ENCODE peak calls at places on chromosomes 5 and 9, in ten cellular contexts. One of them, this sample, is unnamed.

GRCh38 chr5:109327572-109327971 is 82.2 kb downstream of the PJA2 start:
- DNase-seq in H7: no peak
- DNase-seq in A172: no peak
- DNase-seq in GM04504: no peak
- DNase-seq in C1 segment of cervical spinal cord: no peak
- DNase-seq in activated CD4-positive, alpha-beta T cell treated with anti-CD3 and anti-CD28 coated beads, Interleukin-2, amount 50 U/mL, for 1 hour: no peak
- DNase-seq in A549: no peak
- DNase-seq in T-helper 1 cell: no peak
- DNase-seq in DMS153: no peak
- DNase-seq in Karpas-422: no peak
- DNase-seq in this sample: no peak

GRCh38 chr9:122944960-122945888 is 4.4 kb downstream of the RABGAP1 start:
- DNase-seq in H7: no peak
- DNase-seq in A172: no peak
- DNase-seq in GM04504: no peak
- DNase-seq in C1 segment of cervical spinal cord: no peak
- DNase-seq in activated CD4-positive, alpha-beta T cell treated with anti-CD3 and anti-CD28 coated beads, Interleukin-2, amount 50 U/mL, for 1 hour: no peak
- DNase-seq in A549: no peak
- DNase-seq in T-helper 1 cell: no peak
- DNase-seq in DMS153: no peak
- DNase-seq in Karpas-422: no peak
- DNase-seq in this sample: no peak

GRCh38 chr9:107749787-107750444 is 260.3 kb upstream of the KLF4 start:
- DNase-seq in H7: peak; percentile 34
- DNase-seq in A172: peak; percentile 96
- DNase-seq in GM04504: peak; percentile 93
- DNase-seq in C1 segment of cervical spinal cord: peak; percentile 42
- DNase-seq in activated CD4-positive, alpha-beta T cell treated with anti-CD3 and anti-CD28 coated beads, Interleukin-2, amount 50 U/mL, for 1 hour: peak; percentile 0
- DNase-seq in A549: peak; percentile 56
- DNase-seq in T-helper 1 cell: no peak
- DNase-seq in DMS153: peak; percentile 79
- DNase-seq in Karpas-422: no peak
- DNase-seq in this sample: peak; percentile 69

GRCh38 chr5:147685991-147686390 is 96.5 kb downstream of the JAKMIP2 start:
- DNase-seq in H7: no peak
- DNase-seq in A172: peak; percentile 38
- DNase-seq in GM04504: no peak
- DNase-seq in C1 segment of cervical spinal cord: no peak
- DNase-seq in activated CD4-positive, alpha-beta T cell treated with anti-CD3 and anti-CD28 coated beads, Interleukin-2, amount 50 U/mL, for 1 hour: no peak
- DNase-seq in A549: no peak
- DNase-seq in T-helper 1 cell: no peak
- DNase-seq in DMS153: no peak
- DNase-seq in Karpas-422: no peak
- DNase-seq in this sample: no peak

GRCh38 chr5:38725419-38725865 is 120.4 kb upstream of the OSMR start:
- DNase-seq in H7: peak; percentile 39
- DNase-seq in A172: no peak
- DNase-seq in GM04504: no peak
- DNase-seq in C1 segment of cervical spinal cord: peak; percentile 46
- DNase-seq in activated CD4-positive, alpha-beta T cell treated with anti-CD3 and anti-CD28 coated beads, Interleukin-2, amount 50 U/mL, for 1 hour: no peak
- DNase-seq in A549: no peak
- DNase-seq in T-helper 1 cell: no peak
- DNase-seq in DMS153: no peak
- DNase-seq in Karpas-422: no peak
- DNase-seq in this sample: no peak

GRCh38 chr5:148828461-148829247 is 2.2 kb downstream of the ADRB2 start:
- DNase-seq in H7: no peak
- DNase-seq in A172: no peak
- DNase-seq in GM04504: no peak
- DNase-seq in C1 segment of cervical spinal cord: no peak
- DNase-seq in activated CD4-positive, alpha-beta T cell treated with anti-CD3 and anti-CD28 coated beads, Interleukin-2, amount 50 U/mL, for 1 hour: no peak
- DNase-seq in A549: no peak
- DNase-seq in T-helper 1 cell: no peak
- DNase-seq in DMS153: no peak
- DNase-seq in Karpas-422: peak; percentile 76
- DNase-seq in this sample: no peak

GRCh38 chr5:18553269-18553668 is 919.0 kb downstream of the TAF11L14 start:
- DNase-seq in H7: no peak
- DNase-seq in A172: peak; percentile 92
- DNase-seq in GM04504: no peak
- DNase-seq in C1 segment of cervical spinal cord: no peak
- DNase-seq in activated CD4-positive, alpha-beta T cell treated with anti-CD3 and anti-CD28 coated beads, Interleukin-2, amount 50 U/mL, for 1 hour: no peak
- DNase-seq in A549: peak; percentile 6
- DNase-seq in T-helper 1 cell: no peak
- DNase-seq in DMS153: no peak
- DNase-seq in Karpas-422: no peak
- DNase-seq in this sample: no peak

GRCh38 chr5:150511641-150512367 is 3.9 kb downstream of the NDST1 start:
- DNase-seq in H7: peak; percentile 80
- DNase-seq in A172: peak; percentile 92
- DNase-seq in GM04504: peak; percentile 85
- DNase-seq in C1 segment of cervical spinal cord: no peak
- DNase-seq in activated CD4-positive, alpha-beta T cell treated with anti-CD3 and anti-CD28 coated beads, Interleukin-2, amount 50 U/mL, for 1 hour: no peak
- DNase-seq in A549: peak; percentile 58
- DNase-seq in T-helper 1 cell: no peak
- DNase-seq in DMS153: no peak
- DNase-seq in Karpas-422: no peak
- DNase-seq in this sample: peak; percentile 62

GRCh38 chr5:163379298-163380155 is 57.9 kb upstream of the CCNG1 start:
- DNase-seq in H7: no peak
- DNase-seq in A172: peak; percentile 88
- DNase-seq in GM04504: peak; percentile 5
- DNase-seq in C1 segment of cervical spinal cord: no peak
- DNase-seq in activated CD4-positive, alpha-beta T cell treated with anti-CD3 and anti-CD28 coated beads, Interleukin-2, amount 50 U/mL, for 1 hour: no peak
- DNase-seq in A549: peak; percentile 56
- DNase-seq in T-helper 1 cell: no peak
- DNase-seq in DMS153: no peak
- DNase-seq in Karpas-422: no peak
- DNase-seq in this sample: no peak

GRCh38 chr9:80885894-80886293 is 803.5 kb downstream of the TLE1 start:
- DNase-seq in H7: no peak
- DNase-seq in A172: no peak
- DNase-seq in GM04504: no peak
- DNase-seq in C1 segment of cervical spinal cord: no peak
- DNase-seq in activated CD4-positive, alpha-beta T cell treated with anti-CD3 and anti-CD28 coated beads, Interleukin-2, amount 50 U/mL, for 1 hour: no peak
- DNase-seq in A549: no peak
- DNase-seq in T-helper 1 cell: no peak
- DNase-seq in DMS153: no peak
- DNase-seq in Karpas-422: no peak
- DNase-seq in this sample: peak; percentile 52

GRCh38 chr9:114889802-114890224 is 40.6 kb downstream of the TNFSF8 start:
- DNase-seq in H7: no peak
- DNase-seq in A172: peak; percentile 38
- DNase-seq in GM04504: no peak
- DNase-seq in C1 segment of cervical spinal cord: no peak
- DNase-seq in activated CD4-positive, alpha-beta T cell treated with anti-CD3 and anti-CD28 coated beads, Interleukin-2, amount 50 U/mL, for 1 hour: no peak
- DNase-seq in A549: no peak
- DNase-seq in T-helper 1 cell: no peak
- DNase-seq in DMS153: peak; percentile 25
- DNase-seq in Karpas-422: no peak
- DNase-seq in this sample: no peak

GRCh38 chr5:41764650-41765049 is 105.6 kb downstream of the OXCT1 start:
- DNase-seq in H7: no peak
- DNase-seq in A172: no peak
- DNase-seq in GM04504: no peak
- DNase-seq in C1 segment of cervical spinal cord: no peak
- DNase-seq in activated CD4-positive, alpha-beta T cell treated with anti-CD3 and anti-CD28 coated beads, Interleukin-2, amount 50 U/mL, for 1 hour: no peak
- DNase-seq in A549: no peak
- DNase-seq in T-helper 1 cell: no peak
- DNase-seq in DMS153: no peak
- DNase-seq in Karpas-422: no peak
- DNase-seq in this sample: no peak

GRCh38 chr5:154193176-154193575 is 2.6 kb downstream of the GALNT10 start:
- DNase-seq in H7: no peak
- DNase-seq in A172: no peak
- DNase-seq in GM04504: no peak
- DNase-seq in C1 segment of cervical spinal cord: peak; percentile 8
- DNase-seq in activated CD4-positive, alpha-beta T cell treated with anti-CD3 and anti-CD28 coated beads, Interleukin-2, amount 50 U/mL, for 1 hour: no peak
- DNase-seq in A549: no peak
- DNase-seq in T-helper 1 cell: no peak
- DNase-seq in DMS153: no peak
- DNase-seq in Karpas-422: no peak
- DNase-seq in this sample: no peak

GRCh38 chr9:130304141-130304540 is 38.6 kb downstream of the HMCN2 start:
- DNase-seq in H7: no peak
- DNase-seq in A172: no peak
- DNase-seq in GM04504: no peak
- DNase-seq in C1 segment of cervical spinal cord: no peak
- DNase-seq in activated CD4-positive, alpha-beta T cell treated with anti-CD3 and anti-CD28 coated beads, Interleukin-2, amount 50 U/mL, for 1 hour: no peak
- DNase-seq in A549: no peak
- DNase-seq in T-helper 1 cell: no peak
- DNase-seq in DMS153: no peak
- DNase-seq in Karpas-422: no peak
- DNase-seq in this sample: no peak

GRCh38 chr5:30831123-30831522 is 362.4 kb upstream of the CDH6 start:
- DNase-seq in H7: no peak
- DNase-seq in A172: no peak
- DNase-seq in GM04504: no peak
- DNase-seq in C1 segment of cervical spinal cord: no peak
- DNase-seq in activated CD4-positive, alpha-beta T cell treated with anti-CD3 and anti-CD28 coated beads, Interleukin-2, amount 50 U/mL, for 1 hour: no peak
- DNase-seq in A549: no peak
- DNase-seq in T-helper 1 cell: no peak
- DNase-seq in DMS153: no peak
- DNase-seq in Karpas-422: no peak
- DNase-seq in this sample: no peak

GRCh38 chr5:175390352-175391083 is 53.5 kb downstream of the DRD1 start:
- DNase-seq in H7: no peak
- DNase-seq in A172: no peak
- DNase-seq in GM04504: no peak
- DNase-seq in C1 segment of cervical spinal cord: no peak
- DNase-seq in activated CD4-positive, alpha-beta T cell treated with anti-CD3 and anti-CD28 coated beads, Interleukin-2, amount 50 U/mL, for 1 hour: no peak
- DNase-seq in A549: no peak
- DNase-seq in T-helper 1 cell: no peak
- DNase-seq in DMS153: no peak
- DNase-seq in Karpas-422: no peak
- DNase-seq in this sample: no peak

GRCh38 chr5:140018920-140019644 is 24.0 kb downstream of the NRG2 start:
- DNase-seq in H7: no peak
- DNase-seq in A172: no peak
- DNase-seq in GM04504: no peak
- DNase-seq in C1 segment of cervical spinal cord: no peak
- DNase-seq in activated CD4-positive, alpha-beta T cell treated with anti-CD3 and anti-CD28 coated beads, Interleukin-2, amount 50 U/mL, for 1 hour: no peak
- DNase-seq in A549: no peak
- DNase-seq in T-helper 1 cell: no peak
- DNase-seq in DMS153: no peak
- DNase-seq in Karpas-422: no peak
- DNase-seq in this sample: no peak

GRCh38 chr5:68319316-68320093 is 103.9 kb downstream of the PIK3R1 start:
- DNase-seq in H7: no peak
- DNase-seq in A172: peak; percentile 76
- DNase-seq in GM04504: no peak
- DNase-seq in C1 segment of cervical spinal cord: no peak
- DNase-seq in activated CD4-positive, alpha-beta T cell treated with anti-CD3 and anti-CD28 coated beads, Interleukin-2, amount 50 U/mL, for 1 hour: no peak
- DNase-seq in A549: peak; percentile 13
- DNase-seq in T-helper 1 cell: no peak
- DNase-seq in DMS153: no peak
- DNase-seq in Karpas-422: no peak
- DNase-seq in this sample: no peak

GRCh38 chr5:60010328-60010727 is 116.8 kb upstream of the PDE4D start:
- DNase-seq in H7: no peak
- DNase-seq in A172: no peak
- DNase-seq in GM04504: no peak
- DNase-seq in C1 segment of cervical spinal cord: no peak
- DNase-seq in activated CD4-positive, alpha-beta T cell treated with anti-CD3 and anti-CD28 coated beads, Interleukin-2, amount 50 U/mL, for 1 hour: no peak
- DNase-seq in A549: no peak
- DNase-seq in T-helper 1 cell: no peak
- DNase-seq in DMS153: no peak
- DNase-seq in Karpas-422: peak; percentile 50
- DNase-seq in this sample: peak; percentile 39

GRCh38 chr5:129852747-129853352 is 51.4 kb upstream of the CHSY3 start:
- DNase-seq in H7: peak; percentile 17
- DNase-seq in A172: peak; percentile 58
- DNase-seq in GM04504: peak; percentile 37
- DNase-seq in C1 segment of cervical spinal cord: peak; percentile 29
- DNase-seq in activated CD4-positive, alpha-beta T cell treated with anti-CD3 and anti-CD28 coated beads, Interleukin-2, amount 50 U/mL, for 1 hour: peak; percentile 66
- DNase-seq in A549: peak; percentile 43
- DNase-seq in T-helper 1 cell: peak; percentile 9
- DNase-seq in DMS153: no peak
- DNase-seq in Karpas-422: peak; percentile 91
- DNase-seq in this sample: peak; percentile 90

GRCh38 chr5:56588125-56588516 is 227.2 kb upstream of the MAP3K1 start:
- DNase-seq in H7: no peak
- DNase-seq in A172: no peak
- DNase-seq in GM04504: no peak
- DNase-seq in C1 segment of cervical spinal cord: no peak
- DNase-seq in activated CD4-positive, alpha-beta T cell treated with anti-CD3 and anti-CD28 coated beads, Interleukin-2, amount 50 U/mL, for 1 hour: no peak
- DNase-seq in A549: no peak
- DNase-seq in T-helper 1 cell: no peak
- DNase-seq in DMS153: no peak
- DNase-seq in Karpas-422: no peak
- DNase-seq in this sample: no peak

GRCh38 chr9:19117039-19117716 is 10.1 kb downstream of the PLIN2 start:
- DNase-seq in H7: no peak
- DNase-seq in A172: no peak
- DNase-seq in GM04504: no peak
- DNase-seq in C1 segment of cervical spinal cord: no peak
- DNase-seq in activated CD4-positive, alpha-beta T cell treated with anti-CD3 and anti-CD28 coated beads, Interleukin-2, amount 50 U/mL, for 1 hour: no peak
- DNase-seq in A549: no peak
- DNase-seq in T-helper 1 cell: no peak
- DNase-seq in DMS153: no peak
- DNase-seq in Karpas-422: no peak
- DNase-seq in this sample: no peak

GRCh38 chr9:89377411-89377810 is 59.1 kb downstream of the SECISBP2 start:
- DNase-seq in H7: no peak
- DNase-seq in A172: no peak
- DNase-seq in GM04504: no peak
- DNase-seq in C1 segment of cervical spinal cord: no peak
- DNase-seq in activated CD4-positive, alpha-beta T cell treated with anti-CD3 and anti-CD28 coated beads, Interleukin-2, amount 50 U/mL, for 1 hour: no peak
- DNase-seq in A549: no peak
- DNase-seq in T-helper 1 cell: no peak
- DNase-seq in DMS153: no peak
- DNase-seq in Karpas-422: no peak
- DNase-seq in this sample: no peak

GRCh38 chr5:142421158-142421617 is 96.4 kb upstream of the SPRY4 start:
- DNase-seq in H7: no peak
- DNase-seq in A172: no peak
- DNase-seq in GM04504: no peak
- DNase-seq in C1 segment of cervical spinal cord: no peak
- DNase-seq in activated CD4-positive, alpha-beta T cell treated with anti-CD3 and anti-CD28 coated beads, Interleukin-2, amount 50 U/mL, for 1 hour: no peak
- DNase-seq in A549: no peak
- DNase-seq in T-helper 1 cell: no peak
- DNase-seq in DMS153: no peak
- DNase-seq in Karpas-422: no peak
- DNase-seq in this sample: no peak

GRCh38 chr5:140245926-140246325 is 57.0 kb downstream of the PFDN1 start:
- DNase-seq in H7: no peak
- DNase-seq in A172: no peak
- DNase-seq in GM04504: no peak
- DNase-seq in C1 segment of cervical spinal cord: no peak
- DNase-seq in activated CD4-positive, alpha-beta T cell treated with anti-CD3 and anti-CD28 coated beads, Interleukin-2, amount 50 U/mL, for 1 hour: no peak
- DNase-seq in A549: no peak
- DNase-seq in T-helper 1 cell: no peak
- DNase-seq in DMS153: no peak
- DNase-seq in Karpas-422: no peak
- DNase-seq in this sample: no peak

GRCh38 chr9:17761984-17762676 is 183.3 kb downstream of the SH3GL2 start:
- DNase-seq in H7: no peak
- DNase-seq in A172: no peak
- DNase-seq in GM04504: no peak
- DNase-seq in C1 segment of cervical spinal cord: no peak
- DNase-seq in activated CD4-positive, alpha-beta T cell treated with anti-CD3 and anti-CD28 coated beads, Interleukin-2, amount 50 U/mL, for 1 hour: no peak
- DNase-seq in A549: no peak
- DNase-seq in T-helper 1 cell: no peak
- DNase-seq in DMS153: no peak
- DNase-seq in Karpas-422: no peak
- DNase-seq in this sample: peak; percentile 24

GRCh38 chr9:70470050-70471015 is 55.9 kb upstream of the KLF9 start:
- DNase-seq in H7: no peak
- DNase-seq in A172: no peak
- DNase-seq in GM04504: no peak
- DNase-seq in C1 segment of cervical spinal cord: no peak
- DNase-seq in activated CD4-positive, alpha-beta T cell treated with anti-CD3 and anti-CD28 coated beads, Interleukin-2, amount 50 U/mL, for 1 hour: no peak
- DNase-seq in A549: no peak
- DNase-seq in T-helper 1 cell: no peak
- DNase-seq in DMS153: no peak
- DNase-seq in Karpas-422: no peak
- DNase-seq in this sample: no peak

GRCh38 chr5:150485770-150486401 is 22.0 kb upstream of the NDST1 start:
- DNase-seq in H7: peak; percentile 93
- DNase-seq in A172: no peak
- DNase-seq in GM04504: no peak
- DNase-seq in C1 segment of cervical spinal cord: no peak
- DNase-seq in activated CD4-positive, alpha-beta T cell treated with anti-CD3 and anti-CD28 coated beads, Interleukin-2, amount 50 U/mL, for 1 hour: no peak
- DNase-seq in A549: peak; percentile 82
- DNase-seq in T-helper 1 cell: no peak
- DNase-seq in DMS153: no peak
- DNase-seq in Karpas-422: peak; percentile 76
- DNase-seq in this sample: peak; percentile 65

This sample was measured in GM23338.